ENCODE peak calls at places on chromosomes 16 and 17, in six cellular contexts. X is DND-41, S is colonic mucosa, D is A673, G is lower lobe of right lung, P is H1. Y is an unnamed sample.
A peak's percentile ranks its signal among the peaks of the same experiment; 100 is the strongest.

GRCh38 chr17:29593546-29594440 is 861 bp downstream of the ANKRD13B start:
- DNase-seq in X (peak; percentile 66), D (peak; percentile 61), G (peak; percentile 58), S (no peak), P (no peak), Y (peak; percentile 81)

GRCh38 chr16:16019488-16019887 is 70.1 kb downstream of the ABCC1 start:
- DNase-seq in S (no peak), G (no peak), P (no peak), X (no peak), D (peak; percentile 48), Y (no peak)

GRCh38 chr17:74008196-74008595 is 195.3 kb upstream of the RPL38 start:
- DNase-seq in G (no peak), D (peak; percentile 29), P (peak; percentile 21), X (peak; percentile 33), S (no peak), Y (peak; percentile 49)

GRCh38 chr16:85678016-85678415 is 10.7 kb downstream of the GINS2 start:
- DNase-seq in P (no peak), G (peak; percentile 18), X (no peak), D (no peak), S (no peak), Y (no peak)

GRCh38 chr17:45006927-45007461 is 38.9 kb upstream of the C1QL1 start:
- DNase-seq in G (no peak), D (no peak), P (no peak), S (no peak), X (no peak), Y (no peak)

GRCh38 chr16:67101683-67102082 is 8.1 kb upstream of the PHAF1 start:
- DNase-seq in S (no peak), G (no peak), X (no peak), P (no peak), D (no peak), Y (no peak)

GRCh38 chr16:5349101-5349500 is 251.5 kb upstream of the EEF2KMT start:
- DNase-seq in G (no peak), P (no peak), X (no peak), D (no peak), S (no peak), Y (no peak)

GRCh38 chr16:88651276-88651988 is 579 bp upstream of the CYBA start:
- DNase-seq in X (no peak), S (peak; percentile 70), P (no peak), D (no peak), G (peak; percentile 74), Y (no peak)

GRCh38 chr17:31481783-31482081 is 90.3 kb downstream of the RAB11FIP4 start:
- DNase-seq in D (no peak), S (no peak), X (no peak), P (no peak), G (no peak), Y (no peak)

GRCh38 chr16:56450275-56450889 is 750 bp downstream of the NUDT21 start:
- DNase-seq in X (peak; percentile 23), S (no peak), D (no peak), G (no peak), P (no peak), Y (no peak)

GRCh38 chr17:67520282-67520906 is 143.3 kb downstream of the PITPNC1 start:
- DNase-seq in X (no peak), G (no peak), S (no peak), D (no peak), P (no peak), Y (no peak)

GRCh38 chr17:78697122-78697845 is 84.8 kb downstream of the CYTH1 start:
- DNase-seq in P (no peak), G (no peak), D (no peak), S (no peak), X (no peak), Y (no peak)

GRCh38 chr17:83084621-83085056 is 5.2 kb downstream of the METRNL start:
- DNase-seq in X (no peak), S (peak; percentile 86), P (no peak), D (no peak), G (peak; percentile 91), Y (no peak)

GRCh38 chr17:49585422-49586027 is 9.9 kb downstream of the NXPH3 start:
- DNase-seq in X (no peak), G (no peak), D (no peak), P (no peak), S (no peak), Y (no peak)
- TF ChIP-seq CTCF in X (peak; percentile 7), G (no peak), D (no peak), P (peak; percentile 79), S (no peak), Y (peak; percentile 50)

GRCh38 chr17:50123649-50124349 is 6.2 kb downstream of the SAMD14 start:
- DNase-seq in P (no peak), D (peak; percentile 93), X (no peak), S (no peak), G (no peak), Y (no peak)
- TF ChIP-seq CTCF in P (no peak), D (no peak), X (no peak), S (no peak), G (no peak), Y (no peak)

DNA sequence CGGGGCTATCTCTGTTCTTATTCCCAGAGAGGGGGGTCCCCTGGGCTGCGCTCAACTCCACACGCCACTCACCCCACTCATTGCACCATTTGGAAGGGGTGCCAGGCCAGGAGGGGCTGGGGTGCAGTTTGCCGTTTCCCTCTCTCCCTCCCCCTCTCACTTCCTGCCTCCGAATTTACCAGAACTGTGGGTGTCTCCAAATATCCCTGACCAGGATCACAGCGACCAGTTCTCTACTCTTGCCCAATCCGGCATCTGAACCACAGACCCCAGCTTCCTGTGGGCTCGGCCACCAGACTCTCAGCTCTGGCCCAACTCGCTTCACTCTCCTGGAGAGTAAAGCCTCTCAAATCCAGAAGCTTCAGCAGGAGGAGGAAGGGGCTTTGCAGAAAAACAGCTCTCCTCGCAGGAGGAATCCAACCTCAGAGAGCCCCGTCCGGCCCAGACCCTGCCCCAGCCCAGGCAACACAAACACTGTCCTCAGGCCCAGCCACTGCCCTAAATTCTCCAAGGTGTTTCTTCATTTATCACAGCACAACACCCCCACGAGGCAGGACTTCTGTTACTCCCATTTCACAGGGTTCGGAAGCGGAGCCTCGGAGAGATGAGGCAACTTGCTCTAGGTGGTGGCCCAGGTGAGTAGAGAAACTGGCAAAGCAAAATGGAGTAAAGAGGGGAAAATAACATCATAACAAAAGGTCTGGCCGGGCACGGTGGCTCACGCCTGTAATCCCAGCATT is 423 bp upstream of the ASGR2 start:
- DNase-seq in X (no peak), G (no peak), S (no peak), P (no peak), D (no peak), Y (peak; percentile 42)
- TF ChIP-seq CTCF in X (no peak), G (no peak), S (no peak), P (no peak), D (no peak), Y (no peak)

DNA sequence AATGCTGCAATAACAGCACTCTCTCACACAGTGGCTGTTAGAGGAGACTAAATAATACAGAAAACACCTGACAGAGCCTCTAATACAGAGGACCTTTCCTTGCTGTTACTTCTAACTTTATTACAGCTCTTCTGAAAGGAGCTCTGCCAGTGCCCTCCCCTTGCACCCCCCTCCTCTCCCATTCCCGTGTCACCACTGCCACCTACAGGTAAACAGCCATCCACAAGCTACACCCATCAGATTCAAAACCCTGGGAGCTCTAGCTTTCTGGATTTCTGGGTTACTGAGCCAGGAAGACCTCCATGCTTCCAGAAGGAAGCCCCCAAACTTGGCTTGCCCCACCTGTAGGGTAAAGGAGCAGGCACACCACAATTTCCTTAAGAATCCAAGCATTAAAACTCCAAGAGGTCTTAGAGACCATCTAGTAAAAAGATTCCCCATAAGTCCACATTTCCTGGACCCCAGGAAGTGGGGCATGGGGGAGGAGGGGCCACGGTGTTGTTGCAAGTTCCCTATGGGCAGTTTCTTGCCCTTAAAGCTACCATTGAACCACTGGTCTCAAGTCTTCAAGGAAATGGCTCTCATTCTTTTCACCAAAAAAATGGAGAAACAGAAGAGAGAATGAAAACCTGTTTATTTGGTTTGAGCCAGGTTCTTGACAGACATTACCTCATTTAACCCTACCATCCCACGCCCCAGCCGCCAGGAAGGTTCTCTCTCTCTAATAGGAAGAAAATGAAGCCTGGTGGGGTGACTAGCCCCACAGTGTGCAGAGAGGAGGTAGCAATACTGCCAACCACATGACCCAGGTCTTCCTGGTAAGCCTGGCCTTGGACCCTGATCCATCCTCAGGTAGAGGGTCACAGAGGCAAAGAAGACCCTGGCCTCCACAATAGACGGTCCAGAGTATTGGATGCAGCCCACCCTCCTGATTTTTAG is 52.8 kb downstream of the TOM1L2 start:
- DNase-seq in X (peak; percentile 80), S (peak; percentile 87), G (peak; percentile 70), P (no peak), D (peak; percentile 91), Y (no peak)
- TF ChIP-seq CTCF in X (peak; percentile 95), S (peak; percentile 62), G (peak; percentile 72), P (peak; percentile 79), D (peak; percentile 95), Y (peak; percentile 86)

Y was measured in chondrocyte.